ENCODE peak calls at places on chromosomes 16 and 17, in ten cellular contexts. T, F, S, P, L, Y, J, R, U and E are unnamed samples.

GRCh38 chr16:23491490-23492391 is 18.6 kb downstream of the GGA2 start:
- DNase-seq in T (no peak), F (no peak), S (no peak), P (no peak), L (no peak), Y (no peak), J (no peak), R (peak), U (no peak), E (no peak)

GRCh38 chr16:11218324-11218962 is 37.6 kb downstream of the SOCS1 start:
- DNase-seq in T (no peak), F (no peak), S (no peak), P (no peak), L (no peak), Y (no peak), J (no peak), R (no peak), U (no peak), E (no peak)

GRCh38 chr17:31524926-31525800 is 133.7 kb downstream of the RAB11FIP4 start:
- DNase-seq in T (peak), F (peak), S (peak), P (no peak), L (peak), Y (peak), J (peak), R (peak), U (peak), E (peak)

GRCh38 chr17:35953720-35954119 is 10.2 kb upstream of the LYZL6 start:
- DNase-seq in T (no peak), F (no peak), S (no peak), P (no peak), L (no peak), Y (no peak), J (no peak), R (no peak), U (no peak), E (no peak)

GRCh38 chr17:67801626-67802175 is 23.6 kb upstream of the BPTF start:
- DNase-seq in T (no peak), F (no peak), S (no peak), P (no peak), L (no peak), Y (no peak), J (no peak), R (no peak), U (no peak), E (no peak)

GRCh38 chr16:83348991-83349390 is 458.8 kb upstream of the HSBP1 start:
- DNase-seq in T (no peak), F (no peak), S (no peak), P (no peak), L (no peak), Y (no peak), J (no peak), R (no peak), U (no peak), E (no peak)

GRCh38 chr16:12178251-12178990 is 201.9 kb downstream of the SNX29 start:
- DNase-seq in T (no peak), F (no peak), S (no peak), P (no peak), L (peak), Y (no peak), J (no peak), R (no peak), U (no peak), E (no peak)

GRCh38 chr16:17412221-17412620 is 58.5 kb downstream of the XYLT1 start:
- DNase-seq in T (no peak), F (no peak), S (no peak), P (no peak), L (no peak), Y (no peak), J (no peak), R (no peak), U (no peak), E (no peak)

GRCh38 chr17:34841467-34841866 is 119.8 kb downstream of the CCT6B start:
- DNase-seq in T (no peak), F (no peak), S (no peak), P (no peak), L (no peak), Y (no peak), J (no peak), R (no peak), U (no peak), E (no peak)

GRCh38 chr17:45784583-45785372 is 658 bp downstream of the CRHR1 start:
- DNase-seq in T (peak), F (no peak), S (no peak), P (no peak), L (no peak), Y (no peak), J (peak), R (no peak), U (peak), E (no peak)

GRCh38 chr17:11006530-11006929 is 168.6 kb upstream of the PIRT start:
- DNase-seq in T (no peak), F (no peak), S (no peak), P (no peak), L (no peak), Y (no peak), J (no peak), R (no peak), U (no peak), E (no peak)

GRCh38 chr17:81685108-81685507 is 1.3 kb downstream of the HGS start:
- DNase-seq in T (no peak), F (peak), S (no peak), P (no peak), L (no peak), Y (no peak), J (no peak), R (peak), U (no peak), E (no peak)

GRCh38 chr17:80694085-80694991 is 149.7 kb downstream of the RPTOR start:
- DNase-seq in T (no peak), F (no peak), S (no peak), P (no peak), L (no peak), Y (no peak), J (no peak), R (no peak), U (no peak), E (no peak)

GRCh38 chr16:30715777-30716445 is 16.9 kb downstream of the SRCAP start:
- DNase-seq in T (no peak), F (no peak), S (no peak), P (no peak), L (no peak), Y (no peak), J (no peak), R (no peak), U (no peak), E (peak)

GRCh38 chr17:5785867-5786509 is 201.7 kb upstream of the NLRP1 start:
- DNase-seq in T (no peak), F (no peak), S (no peak), P (no peak), L (no peak), Y (no peak), J (no peak), R (no peak), U (no peak), E (no peak)

GRCh38 chr17:12320286-12320685 is 299.6 kb downstream of the MAP2K4 start:
- DNase-seq in T (no peak), F (no peak), S (no peak), P (no peak), L (no peak), Y (no peak), J (no peak), R (no peak), U (no peak), E (no peak)

GRCh38 chr16:18983565-18984424 is at the start of gene TMC7:
- DNase-seq in T (peak), F (peak), S (peak), P (peak), L (peak), Y (peak), J (peak), R (peak), U (peak), E (no peak)

GRCh38 chr16:1781254-1781653 is 1.1 kb downstream of the SPSB3 start:
- DNase-seq in T (no peak), F (no peak), S (no peak), P (no peak), L (no peak), Y (no peak), J (no peak), R (no peak), U (no peak), E (no peak)

GRCh38 chr16:59320657-59321056 is 586.5 kb upstream of the GOT2 start:
- DNase-seq in T (no peak), F (no peak), S (no peak), P (no peak), L (no peak), Y (no peak), J (no peak), R (no peak), U (no peak), E (no peak)

GRCh38 chr17:82228278-82228841 is 482 bp upstream of the SLC16A3 start:
- DNase-seq in T (no peak), F (no peak), S (no peak), P (no peak), L (no peak), Y (no peak), J (peak), R (no peak), U (no peak), E (peak)

GRCh38 chr17:44828919-44829557 is 1.0 kb downstream of the GJC1 start:
- DNase-seq in T (no peak), F (no peak), S (no peak), P (no peak), L (no peak), Y (no peak), J (no peak), R (peak), U (no peak), E (no peak)

GRCh38 chr16:84876873-84877606 is 57.3 kb downstream of the CRISPLD2 start:
- DNase-seq in T (no peak), F (no peak), S (no peak), P (no peak), L (no peak), Y (no peak), J (no peak), R (no peak), U (no peak), E (no peak)

GRCh38 chr16:83574388-83574787 is 233.4 kb upstream of the HSBP1 start:
- DNase-seq in T (no peak), F (no peak), S (no peak), P (no peak), L (no peak), Y (no peak), J (no peak), R (peak), U (no peak), E (no peak)

GRCh38 chr16:82157836-82158235 is 12.2 kb downstream of the MPHOSPH6 start:
- DNase-seq in T (no peak), F (no peak), S (no peak), P (no peak), L (no peak), Y (no peak), J (no peak), R (no peak), U (no peak), E (no peak)

GRCh38 chr17:44909681-44910144 is 5.6 kb downstream of the GFAP start:
- DNase-seq in T (no peak), F (peak), S (no peak), P (no peak), L (no peak), Y (no peak), J (no peak), R (peak), U (no peak), E (no peak)

GRCh38 chr17:45907720-45908395 is 13.5 kb downstream of the MAPT start:
- DNase-seq in T (no peak), F (no peak), S (no peak), P (no peak), L (no peak), Y (no peak), J (no peak), R (no peak), U (no peak), E (no peak)

GRCh38 chr16:11312718-11313492 is 31.8 kb upstream of the PRM1 start:
- DNase-seq in T (peak), F (no peak), S (no peak), P (no peak), L (no peak), Y (peak), J (no peak), R (peak), U (no peak), E (no peak)

GRCh38 chr17:75721463-75722011 is 278 bp downstream of the ITGB4 start:
- DNase-seq in T (no peak), F (no peak), S (no peak), P (no peak), L (no peak), Y (no peak), J (peak), R (no peak), U (no peak), E (no peak)

GRCh38 chr17:82892869-82893565 is 53.2 kb upstream of the ZNF750 start:
- DNase-seq in T (no peak), F (no peak), S (no peak), P (no peak), L (peak), Y (no peak), J (no peak), R (no peak), U (peak), E (peak)

GRCh38 chr16:23174622-23175021 is 7.9 kb upstream of the SCNN1G start:
- DNase-seq in T (no peak), F (no peak), S (no peak), P (no peak), L (no peak), Y (no peak), J (peak), R (peak), U (peak), E (no peak)

GRCh38 chr17:47686661-47687327 is 7.2 kb upstream of the TBKBP1 start:
- DNase-seq in T (no peak), F (no peak), S (no peak), P (no peak), L (no peak), Y (no peak), J (no peak), R (no peak), U (no peak), E (no peak)

GRCh38 chr16:50195276-50195675 is 42.2 kb downstream of the TENT4B start:
- DNase-seq in T (no peak), F (no peak), S (no peak), P (no peak), L (no peak), Y (no peak), J (no peak), R (peak), U (no peak), E (no peak)

GRCh38 chr16:72255785-72256184 is 83.8 kb upstream of the PMFBP1 start:
- DNase-seq in T (no peak), F (no peak), S (no peak), P (no peak), L (no peak), Y (no peak), J (no peak), R (no peak), U (no peak), E (no peak)

GRCh38 chr17:76824103-76824502 is 44.1 kb upstream of the MGAT5B start:
- DNase-seq in T (no peak), F (no peak), S (no peak), P (no peak), L (no peak), Y (no peak), J (no peak), R (no peak), U (no peak), E (no peak)

GRCh38 chr17:14672830-14673229 is 371.9 kb downstream of the HS3ST3B1 start:
- DNase-seq in T (no peak), F (no peak), S (no peak), P (no peak), L (no peak), Y (no peak), J (no peak), R (peak), U (peak), E (no peak)

GRCh38 chr16:75908301-75908700 is 182.0 kb upstream of the CPHXL start:
- DNase-seq in T (no peak), F (no peak), S (no peak), P (no peak), L (no peak), Y (no peak), J (no peak), R (no peak), U (no peak), E (no peak)

GRCh38 chr16:54285414-54286066 is 1.0 kb downstream of the IRX3 start:
- DNase-seq in T (peak), F (peak), S (peak), P (no peak), L (peak), Y (peak), J (peak), R (peak), U (peak), E (no peak)
- TF ChIP-seq CTCF in T (no peak), F (peak), S (no peak), P (no peak), L (no peak), Y (peak), J (no peak), R (no peak), U (no peak), E (no peak)

GRCh38 chr16:47144559-47144877 is 773 bp upstream of the NETO2 start:
- DNase-seq in T (no peak), F (no peak), S (no peak), P (no peak), L (no peak), Y (no peak), J (no peak), R (no peak), U (no peak), E (no peak)

GRCh38 chr16:47142469-47143328 is 1.0 kb downstream of the NETO2 start:
- DNase-seq in T (peak), F (no peak), S (no peak), P (no peak), L (peak), Y (no peak), J (no peak), R (peak), U (peak), E (no peak)

GRCh38 chr16:47141773-47142468 is 1.8 kb downstream of the NETO2 start:
- DNase-seq in T (peak), F (peak), S (peak), P (peak), L (peak), Y (peak), J (peak), R (peak), U (peak), E (peak)

GRCh38 chr16:47143677-47144558 is at the start of gene NETO2:
- DNase-seq in T (peak), F (peak), S (peak), P (no peak), L (peak), Y (peak), J (peak), R (peak), U (peak), E (peak)

DNA sequence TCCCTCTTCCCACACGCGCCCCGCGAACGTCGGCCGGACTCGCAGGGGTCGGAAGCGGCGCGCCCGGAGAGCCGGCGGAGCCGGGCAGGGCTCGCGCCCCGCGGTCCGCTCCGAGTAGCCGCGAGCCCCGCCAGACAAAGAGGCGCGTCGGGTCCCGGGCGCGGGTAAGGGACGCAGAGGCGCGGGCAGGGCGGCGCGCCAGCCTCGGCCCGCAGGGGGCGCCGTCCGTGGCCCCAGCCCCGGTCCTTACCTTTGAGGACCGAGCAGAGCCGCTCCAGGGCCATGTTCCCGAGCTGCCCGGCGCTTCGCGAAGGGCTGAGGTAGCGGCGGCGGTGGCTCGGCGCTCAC is 442 bp downstream of the NETO2 start:
- DNase-seq in T (peak), F (peak), S (no peak), P (no peak), L (peak), Y (peak), J (peak), R (peak), U (peak), E (peak)
- TF ChIP-seq CTCF in T (peak), F (peak), S (no peak), P (peak), L (peak), Y (peak), J (peak), R (peak), U (peak), E (peak)

GRCh38 chr16:56349086-56349415 is 76.3 kb downstream of the AMFR start:
- DNase-seq in T (no peak), F (no peak), S (no peak), P (no peak), L (no peak), Y (no peak), J (no peak), R (no peak), U (no peak), E (no peak)
- TF ChIP-seq CTCF in T (no peak), F (no peak), S (no peak), P (no peak), L (no peak), Y (no peak), J (no peak), R (no peak), U (no peak), E (no peak)

GRCh38 chr17:40866838-40867237 is at the start of gene KRT12:
- DNase-seq in T (no peak), F (no peak), S (no peak), P (no peak), L (no peak), Y (no peak), J (no peak), R (no peak), U (no peak), E (no peak)

GRCh38 chr17:40857535-40857934 is 9.5 kb downstream of the KRT12 start:
- DNase-seq in T (no peak), F (no peak), S (no peak), P (no peak), L (no peak), Y (no peak), J (no peak), R (no peak), U (no peak), E (no peak)

GRCh38 chr17:40864661-40865380 is 2.2 kb downstream of the KRT12 start:
- DNase-seq in T (no peak), F (no peak), S (no peak), P (no peak), L (no peak), Y (no peak), J (no peak), R (no peak), U (no peak), E (no peak)

GRCh38 chr17:40859536-40859935 is 7.5 kb downstream of the KRT12 start:
- DNase-seq in T (no peak), F (no peak), S (no peak), P (no peak), L (no peak), Y (no peak), J (no peak), R (no peak), U (no peak), E (no peak)

DNA sequence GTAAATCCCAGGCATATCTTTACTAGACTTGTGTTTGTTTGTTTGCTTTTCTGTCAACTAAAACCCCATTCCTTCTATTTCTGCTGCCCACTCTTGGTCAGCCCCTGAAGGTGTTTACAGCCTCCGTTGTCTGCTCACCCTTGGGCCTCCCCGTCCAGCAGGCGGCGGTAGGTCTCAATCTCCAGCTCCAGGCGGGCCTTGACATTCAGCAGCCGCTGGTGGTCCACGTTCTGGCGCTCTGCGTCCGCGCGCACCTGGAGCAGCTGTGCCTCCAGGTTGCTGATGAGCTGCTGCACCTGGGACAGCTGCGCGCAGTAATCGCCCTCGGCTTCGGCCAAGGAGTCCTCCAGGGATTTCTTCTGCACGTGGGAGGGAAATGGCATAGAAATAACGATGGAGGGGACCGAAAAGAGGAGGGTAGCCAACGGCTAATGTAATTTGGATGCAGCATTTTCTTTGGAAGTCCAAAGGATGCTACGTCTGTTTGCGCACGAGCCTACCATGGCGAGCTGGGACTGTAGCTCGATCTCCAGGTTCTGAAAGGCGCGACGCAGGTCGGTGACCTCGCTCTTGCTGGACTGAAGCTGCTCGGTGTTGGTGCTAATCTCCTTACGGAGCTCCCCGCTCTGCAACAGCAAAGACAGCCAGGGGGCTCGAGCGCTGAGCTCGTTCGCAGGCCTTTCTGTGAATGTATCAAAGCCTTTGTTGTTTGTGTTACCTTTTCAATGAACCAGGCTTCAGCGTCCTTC is 3.9 kb downstream of the KRT12 start:
- DNase-seq in T (no peak), F (no peak), S (no peak), P (no peak), L (no peak), Y (no peak), J (peak), R (no peak), U (peak), E (no peak)
- TF ChIP-seq CTCF in T (peak), F (no peak), S (no peak), P (no peak), L (no peak), Y (no peak), J (peak), R (no peak), U (peak), E (no peak)

DNA sequence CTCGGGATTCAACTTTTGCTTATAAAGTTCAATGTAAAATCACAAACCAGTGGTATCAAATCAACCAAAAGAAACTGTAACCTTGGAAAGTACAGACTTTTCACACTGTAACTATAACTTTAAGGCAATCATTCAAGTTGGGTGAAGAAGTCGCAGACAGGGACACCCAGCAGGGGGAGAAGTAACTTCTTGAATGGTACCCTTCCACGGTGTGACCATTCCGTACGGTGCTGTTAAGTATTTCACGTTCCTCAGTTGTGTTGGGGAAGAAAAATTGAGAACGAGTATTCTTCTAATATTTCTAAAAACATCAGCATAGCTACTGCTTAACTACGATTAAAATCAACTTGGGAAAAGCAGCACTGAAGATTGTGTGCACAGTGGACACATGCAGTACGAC is 55.8 kb downstream of the MYH10 start:
- DNase-seq in T (no peak), F (no peak), S (no peak), P (no peak), L (no peak), Y (no peak), J (no peak), R (no peak), U (no peak), E (no peak)
- TF ChIP-seq CTCF in T (no peak), F (peak), S (no peak), P (peak), L (peak), Y (peak), J (peak), R (no peak), U (peak), E (no peak)

GRCh38 chr17:18093616-18094408 is 6.1 kb downstream of the DRG2 start:
- DNase-seq in T (no peak), F (no peak), S (no peak), P (no peak), L (peak), Y (no peak), J (no peak), R (peak), U (peak), E (no peak)
- TF ChIP-seq CTCF in T (no peak), F (peak), S (no peak), P (peak), L (no peak), Y (peak), J (no peak), R (no peak), U (peak), E (no peak)